ENCODE peak calls at places on chromosomes 16 and 17, in four cellular contexts. X is stimulated activated CD4-positive, alpha-beta T cell treated with anti-CD3 and anti-CD28 coated beads, TNF-alpha, amount 100 ng/mL, for 4 hours; H is stimulated activated naive CD8-positive, alpha-beta T cell treated with anti-CD3 and anti-CD28 coated beads, Interleukin-15, amount 100 ng/mL, for 72 hours; G is activated CD4-positive, alpha-beta T cell treated with anti-CD3 and anti-CD28 coated beads, Interleukin-2, amount 50 U/mL, for 1 hour. F is an unnamed sample.

GRCh38 chr17:34981538-34982241 is 1.4 kb downstream of the LIG3 start:
- DNase-seq in H (no peak), X (no peak), G (no peak), F (no peak)

GRCh38 chr17:47812146-47812920 is 9.3 kb downstream of the OSBPL7 start:
- DNase-seq in G (no peak), X (no peak), H (no peak), F (no peak)

GRCh38 chr16:54171855-54172537 is 114.6 kb downstream of the IRX3 start:
- DNase-seq in X (no peak), H (no peak), G (no peak), F (no peak)

GRCh38 chr16:63806794-63807506 is 1314.9 kb downstream of the CDH11 start:
- DNase-seq in G (no peak), H (no peak), X (no peak), F (no peak)

GRCh38 chr16:88618956-88619667 is 19.3 kb upstream of the IL17C start:
- DNase-seq in X (no peak), G (no peak), H (no peak), F (no peak)

GRCh38 chr17:50621562-50621961 is 13.1 kb upstream of the ABCC3 start:
- DNase-seq in G (no peak), X (no peak), H (no peak), F (no peak)

GRCh38 chr17:75601057-75601987 is 13.7 kb downstream of the MYO15B start:
- DNase-seq in G (peak; percentile 65), H (peak; percentile 57), X (peak; percentile 42), F (peak; percentile 73)

GRCh38 chr16:29862383-29862883 is 593 bp downstream of the CDIPT start:
- DNase-seq in H (peak; percentile 15), G (no peak), X (no peak), F (no peak)

GRCh38 chr16:85916141-85916890 is 17.4 kb downstream of the IRF8 start:
- DNase-seq in X (no peak), G (no peak), H (no peak), F (peak; percentile 54)

GRCh38 chr17:14270508-14270907 is 30.4 kb upstream of the HS3ST3B1 start:
- DNase-seq in H (no peak), X (no peak), G (no peak), F (no peak)

GRCh38 chr17:50015146-50015545 is 20.1 kb upstream of the DLX3 start:
- DNase-seq in H (no peak), G (no peak), X (no peak), F (no peak)

GRCh38 chr16:21652451-21652850 is at the start of gene IGSF6:
- DNase-seq in X (no peak), G (no peak), H (no peak), F (no peak)

GRCh38 chr17:57484081-57484666 is 227.9 kb downstream of the MSI2 start:
- DNase-seq in G (no peak), X (no peak), H (no peak), F (no peak)

GRCh38 chr16:89009343-89010209 is 32.6 kb upstream of the CBFA2T3 start:
- DNase-seq in X (no peak), G (peak; percentile 33), H (no peak), F (no peak)

GRCh38 chr17:78736526-78737079 is 45.5 kb downstream of the CYTH1 start:
- DNase-seq in H (no peak), G (peak; percentile 65), X (no peak), F (no peak)

GRCh38 chr17:73901661-73902415 is 257.6 kb upstream of the SDK2 start:
- DNase-seq in G (no peak), H (peak; percentile 15), X (peak; percentile 6), F (no peak)

GRCh38 chr16:11121909-11122692 is 133.9 kb downstream of the SOCS1 start:
- DNase-seq in X (no peak), H (no peak), G (no peak), F (no peak)

GRCh38 chr17:66398059-66398458 is 95.6 kb downstream of the PRKCA start:
- DNase-seq in X (no peak), G (no peak), H (no peak), F (no peak)

GRCh38 chr16:3718628-3719027 is 1.3 kb upstream of the TRAP1 start:
- DNase-seq in X (no peak), G (no peak), H (no peak), F (no peak)

GRCh38 chr16:10539256-10539655 is 41.1 kb downstream of the EMP2 start:
- DNase-seq in G (no peak), X (no peak), H (no peak), F (no peak)

GRCh38 chr17:82709024-82709675 is 7.4 kb upstream of the FN3KRP start:
- DNase-seq in X (no peak), G (no peak), H (no peak), F (no peak)

GRCh38 chr17:17782425-17783120 is 54.2 kb downstream of the SREBF1 start:
- DNase-seq in X (no peak), H (peak; percentile 38), G (no peak), F (no peak)

GRCh38 chr17:29215717-29216116 is 30.9 kb upstream of the CRYBA1 start:
- DNase-seq in H (no peak), G (no peak), X (no peak), F (no peak)

GRCh38 chr17:66474810-66475497 is 172.5 kb downstream of the PRKCA start:
- DNase-seq in X (no peak), H (no peak), G (no peak), F (no peak)

GRCh38 chr17:81171941-81172340 is 5.9 kb upstream of the AATK start:
- DNase-seq in G (no peak), H (no peak), X (no peak), F (no peak)

GRCh38 chr16:65044861-65045260 is 77.0 kb downstream of the CDH11 start:
- DNase-seq in H (no peak), X (no peak), G (no peak), F (peak; percentile 59)

GRCh38 chr17:45123930-45124796 is 8.2 kb downstream of the PLCD3 start:
- DNase-seq in G (no peak), X (no peak), H (no peak), F (peak; percentile 94)

F was measured in H4.